ENCODE peak calls at places on chromosomes 7 and 10, in ten cellular contexts. One of them, this sample, is unnamed.

GRCh38 chr10:105252908-105253307 is 611.8 kb downstream of the SORCS3 start:
- DNase-seq in NCI-H524: no peak
- DNase-seq in neural crest cell: no peak
- DNase-seq in progenitor cell of endocrine pancreas: no peak
- DNase-seq in midbrain: no peak
- DNase-seq in CD4-positive, alpha-beta T cell: no peak
- DNase-seq in stimulated activated naive CD8-positive, alpha-beta T cell treated with anti-CD3 and anti-CD28 coated beads, Interleukin-15, amount 100 ng/mL, for 72 hours: no peak
- DNase-seq in SJSA1: no peak
- DNase-seq in HTR-8/SVneo: no peak
- DNase-seq in substantia nigra: no peak
- DNase-seq in this sample: no peak

GRCh38 chr7:8249121-8249520 is 12.8 kb downstream of the ICA1 start:
- DNase-seq in NCI-H524: no peak
- DNase-seq in substantia nigra: no peak
- DNase-seq in SJSA1: no peak
- DNase-seq in HTR-8/SVneo: no peak
- DNase-seq in CD4-positive, alpha-beta T cell: no peak
- DNase-seq in midbrain: no peak
- DNase-seq in stimulated activated naive CD8-positive, alpha-beta T cell treated with anti-CD3 and anti-CD28 coated beads, Interleukin-15, amount 100 ng/mL, for 72 hours: no peak
- DNase-seq in progenitor cell of endocrine pancreas: no peak
- DNase-seq in neural crest cell: no peak
- DNase-seq in this sample: no peak

GRCh38 chr7:35253680-35254495 is at the start of gene TBX20:
- DNase-seq in substantia nigra: no peak
- DNase-seq in HTR-8/SVneo: no peak
- DNase-seq in NCI-H524: peak
- DNase-seq in CD4-positive, alpha-beta T cell: no peak
- DNase-seq in stimulated activated naive CD8-positive, alpha-beta T cell treated with anti-CD3 and anti-CD28 coated beads, Interleukin-15, amount 100 ng/mL, for 72 hours: peak
- DNase-seq in SJSA1: peak
- DNase-seq in progenitor cell of endocrine pancreas: peak
- DNase-seq in neural crest cell: peak
- DNase-seq in midbrain: no peak
- DNase-seq in this sample: no peak

GRCh38 chr10:34538291-34538829 is 276.7 kb downstream of the PARD3 start:
- DNase-seq in progenitor cell of endocrine pancreas: no peak
- DNase-seq in midbrain: no peak
- DNase-seq in CD4-positive, alpha-beta T cell: no peak
- DNase-seq in substantia nigra: no peak
- DNase-seq in stimulated activated naive CD8-positive, alpha-beta T cell treated with anti-CD3 and anti-CD28 coated beads, Interleukin-15, amount 100 ng/mL, for 72 hours: no peak
- DNase-seq in neural crest cell: no peak
- DNase-seq in NCI-H524: no peak
- DNase-seq in HTR-8/SVneo: no peak
- DNase-seq in SJSA1: peak
- DNase-seq in this sample: no peak

GRCh38 chr7:133391220-133391619 is 138.3 kb downstream of the EXOC4 start:
- DNase-seq in progenitor cell of endocrine pancreas: no peak
- DNase-seq in CD4-positive, alpha-beta T cell: no peak
- DNase-seq in substantia nigra: no peak
- DNase-seq in stimulated activated naive CD8-positive, alpha-beta T cell treated with anti-CD3 and anti-CD28 coated beads, Interleukin-15, amount 100 ng/mL, for 72 hours: no peak
- DNase-seq in NCI-H524: no peak
- DNase-seq in HTR-8/SVneo: no peak
- DNase-seq in midbrain: no peak
- DNase-seq in SJSA1: no peak
- DNase-seq in neural crest cell: no peak
- DNase-seq in this sample: peak

GRCh38 chr10:91251430-91252056 is 31.1 kb downstream of the PCGF5 start:
- DNase-seq in SJSA1: peak
- DNase-seq in CD4-positive, alpha-beta T cell: peak
- DNase-seq in midbrain: peak
- DNase-seq in progenitor cell of endocrine pancreas: peak
- DNase-seq in NCI-H524: peak
- DNase-seq in substantia nigra: peak
- DNase-seq in HTR-8/SVneo: peak
- DNase-seq in stimulated activated naive CD8-positive, alpha-beta T cell treated with anti-CD3 and anti-CD28 coated beads, Interleukin-15, amount 100 ng/mL, for 72 hours: peak
- DNase-seq in neural crest cell: peak
- DNase-seq in this sample: no peak

GRCh38 chr7:111096997-111097396 is 6.1 kb downstream of the LRRN3 start:
- DNase-seq in neural crest cell: no peak
- DNase-seq in midbrain: no peak
- DNase-seq in NCI-H524: no peak
- DNase-seq in SJSA1: no peak
- DNase-seq in HTR-8/SVneo: no peak
- DNase-seq in progenitor cell of endocrine pancreas: no peak
- DNase-seq in substantia nigra: no peak
- DNase-seq in CD4-positive, alpha-beta T cell: no peak
- DNase-seq in stimulated activated naive CD8-positive, alpha-beta T cell treated with anti-CD3 and anti-CD28 coated beads, Interleukin-15, amount 100 ng/mL, for 72 hours: no peak
- DNase-seq in this sample: no peak

GRCh38 chr10:70295321-70295720 is 11.5 kb upstream of the NPFFR1 start:
- DNase-seq in progenitor cell of endocrine pancreas: no peak
- DNase-seq in CD4-positive, alpha-beta T cell: no peak
- DNase-seq in substantia nigra: no peak
- DNase-seq in midbrain: no peak
- DNase-seq in HTR-8/SVneo: no peak
- DNase-seq in neural crest cell: no peak
- DNase-seq in NCI-H524: no peak
- DNase-seq in stimulated activated naive CD8-positive, alpha-beta T cell treated with anti-CD3 and anti-CD28 coated beads, Interleukin-15, amount 100 ng/mL, for 72 hours: no peak
- DNase-seq in SJSA1: no peak
- DNase-seq in this sample: no peak

GRCh38 chr7:135282621-135283295 is 49.1 kb downstream of the STRA8 start:
- DNase-seq in SJSA1: no peak
- DNase-seq in midbrain: no peak
- DNase-seq in neural crest cell: no peak
- DNase-seq in NCI-H524: no peak
- DNase-seq in progenitor cell of endocrine pancreas: no peak
- DNase-seq in CD4-positive, alpha-beta T cell: no peak
- DNase-seq in stimulated activated naive CD8-positive, alpha-beta T cell treated with anti-CD3 and anti-CD28 coated beads, Interleukin-15, amount 100 ng/mL, for 72 hours: no peak
- DNase-seq in substantia nigra: no peak
- DNase-seq in HTR-8/SVneo: no peak
- DNase-seq in this sample: no peak

GRCh38 chr10:69383485-69384089 is 33.1 kb downstream of the TACR2 start:
- DNase-seq in neural crest cell: no peak
- DNase-seq in NCI-H524: no peak
- DNase-seq in progenitor cell of endocrine pancreas: no peak
- DNase-seq in CD4-positive, alpha-beta T cell: no peak
- DNase-seq in stimulated activated naive CD8-positive, alpha-beta T cell treated with anti-CD3 and anti-CD28 coated beads, Interleukin-15, amount 100 ng/mL, for 72 hours: no peak
- DNase-seq in midbrain: no peak
- DNase-seq in substantia nigra: no peak
- DNase-seq in HTR-8/SVneo: no peak
- DNase-seq in SJSA1: peak
- DNase-seq in this sample: no peak

GRCh38 chr10:132904814-132905649 is 37.3 kb downstream of the CFAP46 start:
- DNase-seq in midbrain: no peak
- DNase-seq in CD4-positive, alpha-beta T cell: no peak
- DNase-seq in stimulated activated naive CD8-positive, alpha-beta T cell treated with anti-CD3 and anti-CD28 coated beads, Interleukin-15, amount 100 ng/mL, for 72 hours: no peak
- DNase-seq in NCI-H524: no peak
- DNase-seq in SJSA1: no peak
- DNase-seq in progenitor cell of endocrine pancreas: no peak
- DNase-seq in HTR-8/SVneo: no peak
- DNase-seq in neural crest cell: no peak
- DNase-seq in substantia nigra: no peak
- DNase-seq in this sample: no peak

GRCh38 chr10:14661818-14662217 is 112.9 kb downstream of the FAM107B start:
- DNase-seq in stimulated activated naive CD8-positive, alpha-beta T cell treated with anti-CD3 and anti-CD28 coated beads, Interleukin-15, amount 100 ng/mL, for 72 hours: no peak
- DNase-seq in CD4-positive, alpha-beta T cell: no peak
- DNase-seq in HTR-8/SVneo: no peak
- DNase-seq in substantia nigra: no peak
- DNase-seq in midbrain: no peak
- DNase-seq in NCI-H524: no peak
- DNase-seq in SJSA1: no peak
- DNase-seq in progenitor cell of endocrine pancreas: no peak
- DNase-seq in neural crest cell: no peak
- DNase-seq in this sample: no peak

GRCh38 chr7:44287488-44288380 is 37.7 kb downstream of the CAMK2B start:
- DNase-seq in midbrain: no peak
- DNase-seq in HTR-8/SVneo: no peak
- DNase-seq in NCI-H524: peak
- DNase-seq in stimulated activated naive CD8-positive, alpha-beta T cell treated with anti-CD3 and anti-CD28 coated beads, Interleukin-15, amount 100 ng/mL, for 72 hours: no peak
- DNase-seq in progenitor cell of endocrine pancreas: peak
- DNase-seq in substantia nigra: no peak
- DNase-seq in neural crest cell: no peak
- DNase-seq in CD4-positive, alpha-beta T cell: no peak
- DNase-seq in SJSA1: no peak
- DNase-seq in this sample: no peak

GRCh38 chr7:157488326-157488725 is 151.5 kb downstream of the DNAJB6 start:
- DNase-seq in neural crest cell: peak
- DNase-seq in substantia nigra: no peak
- DNase-seq in HTR-8/SVneo: no peak
- DNase-seq in NCI-H524: no peak
- DNase-seq in midbrain: no peak
- DNase-seq in SJSA1: peak
- DNase-seq in stimulated activated naive CD8-positive, alpha-beta T cell treated with anti-CD3 and anti-CD28 coated beads, Interleukin-15, amount 100 ng/mL, for 72 hours: no peak
- DNase-seq in CD4-positive, alpha-beta T cell: no peak
- DNase-seq in progenitor cell of endocrine pancreas: no peak
- DNase-seq in this sample: no peak

GRCh38 chr7:156560075-156560474 is 80.5 kb upstream of the RNF32 start:
- DNase-seq in HTR-8/SVneo: no peak
- DNase-seq in neural crest cell: no peak
- DNase-seq in NCI-H524: no peak
- DNase-seq in substantia nigra: no peak
- DNase-seq in midbrain: no peak
- DNase-seq in progenitor cell of endocrine pancreas: no peak
- DNase-seq in SJSA1: no peak
- DNase-seq in CD4-positive, alpha-beta T cell: no peak
- DNase-seq in stimulated activated naive CD8-positive, alpha-beta T cell treated with anti-CD3 and anti-CD28 coated beads, Interleukin-15, amount 100 ng/mL, for 72 hours: no peak
- DNase-seq in this sample: no peak

GRCh38 chr10:91163709-91164474 is 56.6 kb upstream of the PCGF5 start:
- DNase-seq in SJSA1: peak
- DNase-seq in HTR-8/SVneo: peak
- DNase-seq in neural crest cell: no peak
- DNase-seq in stimulated activated naive CD8-positive, alpha-beta T cell treated with anti-CD3 and anti-CD28 coated beads, Interleukin-15, amount 100 ng/mL, for 72 hours: peak
- DNase-seq in NCI-H524: no peak
- DNase-seq in CD4-positive, alpha-beta T cell: peak
- DNase-seq in midbrain: peak
- DNase-seq in progenitor cell of endocrine pancreas: peak
- DNase-seq in substantia nigra: peak
- DNase-seq in this sample: no peak

This sample was measured in amygdala.